ENCODE peak calls at places on chromosomes 13 and 19, in five cellular contexts. M, B, Z, L and H are unnamed samples.

GRCh38 chr19:38559428-38560401 is 58.0 kb downstream of the MAP4K1 start:
- DNase-seq in M (no peak), B (no peak), Z (no peak), L (peak), H (no peak)

GRCh38 chr19:45037393-45038169 is 1.3 kb upstream of the CLASRP start:
- DNase-seq in M (no peak), B (no peak), Z (no peak), L (no peak), H (no peak)

GRCh38 chr13:21243045-21243842 is 66.8 kb downstream of the MRPL57 start:
- DNase-seq in M (no peak), B (no peak), Z (no peak), L (no peak), H (no peak)

GRCh38 chr13:110063490-110063889 is 243.5 kb downstream of the COL4A1 start:
- DNase-seq in M (no peak), B (no peak), Z (no peak), L (no peak), H (no peak)

GRCh38 chr19:46159418-46159817 is 11.4 kb downstream of the IGFL2 start:
- DNase-seq in M (no peak), B (no peak), Z (no peak), L (no peak), H (no peak)

GRCh38 chr19:23957660-23958281 is 43.1 kb downstream of the ZNF726 start:
- DNase-seq in M (no peak), B (no peak), Z (no peak), L (no peak), H (no peak)

GRCh38 chr19:40801449-40802299 is 2.7 kb downstream of the EGLN2 start:
- DNase-seq in M (no peak), B (no peak), Z (no peak), L (no peak), H (no peak)

GRCh38 chr13:57640582-57640981 is 9.0 kb downstream of the PCDH17 start:
- DNase-seq in M (no peak), B (no peak), Z (no peak), L (no peak), H (no peak)

GRCh38 chr19:16324064-16324383 is 602 bp upstream of the KLF2 start:
- DNase-seq in M (no peak), B (no peak), Z (no peak), L (no peak), H (no peak)

GRCh38 chr19:47247308-47247990 is 8.9 kb upstream of the CCDC9 start:
- DNase-seq in M (peak), B (peak), Z (peak), L (no peak), H (peak)

GRCh38 chr19:7373862-7374261 is 25.1 kb downstream of the ARHGEF18 start:
- DNase-seq in M (peak), B (no peak), Z (no peak), L (no peak), H (no peak)

GRCh38 chr19:52269338-52270261 is at the start of gene ZNF766:
- DNase-seq in M (peak), B (peak), Z (peak), L (peak), H (peak)

GRCh38 chr13:93534181-93534700 is 307.6 kb downstream of the GPC6 start:
- DNase-seq in M (no peak), B (no peak), Z (no peak), L (no peak), H (no peak)

GRCh38 chr13:19981685-19982238 is 23.2 kb downstream of the ZMYM2 start:
- DNase-seq in M (no peak), B (no peak), Z (no peak), L (no peak), H (no peak)

GRCh38 chr13:108957369-108958012 is 328.1 kb downstream of the MYO16 start:
- DNase-seq in M (no peak), B (no peak), Z (no peak), L (no peak), H (no peak)

GRCh38 chr19:3669134-3669436 is 31.2 kb downstream of the PIP5K1C start:
- DNase-seq in M (no peak), B (no peak), Z (no peak), L (no peak), H (no peak)

GRCh38 chr13:94322925-94323324 is 156.6 kb downstream of the DCT start:
- DNase-seq in M (no peak), B (no peak), Z (no peak), L (no peak), H (no peak)

GRCh38 chr13:112072531-112073244 is 5.7 kb downstream of the SOX1 start:
- DNase-seq in M (no peak), B (no peak), Z (no peak), L (no peak), H (peak)

GRCh38 chr13:51363625-51364024 is 24.1 kb downstream of the SERPINE3 start:
- DNase-seq in M (no peak), B (no peak), Z (no peak), L (no peak), H (no peak)

GRCh38 chr13:24127116-24127631 is 33.3 kb upstream of the SPATA13 start:
- DNase-seq in M (no peak), B (no peak), Z (no peak), L (peak), H (no peak)

GRCh38 chr13:81540777-81541176 is 1199.9 kb upstream of the SPRY2 start:
- DNase-seq in M (peak), B (no peak), Z (peak), L (no peak), H (no peak)

GRCh38 chr19:1824252-1824622 is 12.2 kb upstream of the ATP8B3 start:
- DNase-seq in M (no peak), B (no peak), Z (no peak), L (no peak), H (no peak)

GRCh38 chr19:47613165-47614146 is 4.5 kb downstream of the BICRA start:
- DNase-seq in M (no peak), B (no peak), Z (peak), L (no peak), H (no peak)

GRCh38 chr19:57800696-57801095 is 14.0 kb downstream of the ZNF552 start:
- DNase-seq in M (no peak), B (no peak), Z (no peak), L (no peak), H (no peak)

GRCh38 chr13:37995052-37995451 is 125.5 kb upstream of the TRPC4 start:
- DNase-seq in M (no peak), B (no peak), Z (no peak), L (no peak), H (peak)

GRCh38 chr19:44927746-44928145 is 13.3 kb downstream of the APOC1 start:
- DNase-seq in M (no peak), B (no peak), Z (peak), L (no peak), H (no peak)

GRCh38 chr13:36358352-36358751 is 12.2 kb upstream of the SPART start:
- DNase-seq in M (no peak), B (no peak), Z (no peak), L (no peak), H (no peak)

GRCh38 chr19:33903489-33903850 is 106.8 kb downstream of the KCTD15 start:
- DNase-seq in M (no peak), B (no peak), Z (no peak), L (no peak), H (no peak)

GRCh38 chr19:51501594-51502263 is at the start of gene SIGLEC12:
- DNase-seq in M (no peak), B (no peak), Z (no peak), L (no peak), H (no peak)

GRCh38 chr13:108437496-108437895 is 168.0 kb downstream of the TNFSF13B start:
- DNase-seq in M (no peak), B (no peak), Z (no peak), L (no peak), H (no peak)

GRCh38 chr19:34220472-34221063 is 33.8 kb upstream of the GARRE1 start:
- DNase-seq in M (peak), B (peak), Z (peak), L (no peak), H (peak)

GRCh38 chr13:100213576-100213975 is 124.7 kb downstream of the PCCA start:
- DNase-seq in M (no peak), B (no peak), Z (no peak), L (no peak), H (no peak)

DNA sequence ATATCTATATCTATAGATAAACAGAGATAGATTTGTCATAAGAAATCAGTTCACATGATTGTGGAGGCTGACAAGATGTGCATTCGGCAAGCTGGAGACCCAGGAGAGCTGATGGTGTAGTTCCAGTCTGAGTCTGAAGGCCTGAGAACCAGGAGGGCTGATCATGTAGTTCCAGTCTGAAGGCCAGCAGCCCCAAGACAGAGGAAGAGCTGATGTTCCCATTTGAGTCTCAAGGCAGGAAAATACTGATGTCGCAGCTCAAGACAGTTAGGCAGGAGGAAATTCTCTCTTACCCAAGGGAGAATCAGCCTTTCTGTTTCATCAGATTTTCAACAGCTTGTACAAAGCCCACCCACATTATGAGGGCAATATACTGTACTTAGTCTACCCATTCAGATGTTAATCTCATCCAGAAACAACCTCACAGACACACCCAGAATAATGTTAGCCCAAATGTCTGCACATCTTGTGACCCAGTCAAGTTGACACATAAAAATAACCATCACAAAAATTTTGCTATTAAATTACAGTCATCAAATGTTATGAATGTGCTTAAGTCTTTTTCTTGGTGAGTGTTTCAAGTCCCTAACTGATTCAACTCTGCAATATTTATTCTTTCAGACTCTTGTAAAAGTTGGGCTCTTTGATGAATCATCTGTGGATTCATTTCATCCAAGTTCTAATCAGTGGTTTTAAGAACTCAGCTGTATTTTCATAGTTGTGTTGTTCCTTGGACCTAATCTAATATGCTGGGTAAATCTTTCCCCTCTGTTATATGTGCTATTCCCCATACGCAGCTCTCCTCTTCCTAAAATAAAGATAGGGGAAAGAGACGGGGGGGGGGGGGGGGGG is 22.7 kb upstream of the LRCH1 start:
- DNase-seq in M (no peak), B (no peak), Z (no peak), L (no peak), H (no peak)
- TF ChIP-seq FOXM1 in M (no peak), B (no peak), Z (no peak), L (no peak), H (no peak)

DNA sequence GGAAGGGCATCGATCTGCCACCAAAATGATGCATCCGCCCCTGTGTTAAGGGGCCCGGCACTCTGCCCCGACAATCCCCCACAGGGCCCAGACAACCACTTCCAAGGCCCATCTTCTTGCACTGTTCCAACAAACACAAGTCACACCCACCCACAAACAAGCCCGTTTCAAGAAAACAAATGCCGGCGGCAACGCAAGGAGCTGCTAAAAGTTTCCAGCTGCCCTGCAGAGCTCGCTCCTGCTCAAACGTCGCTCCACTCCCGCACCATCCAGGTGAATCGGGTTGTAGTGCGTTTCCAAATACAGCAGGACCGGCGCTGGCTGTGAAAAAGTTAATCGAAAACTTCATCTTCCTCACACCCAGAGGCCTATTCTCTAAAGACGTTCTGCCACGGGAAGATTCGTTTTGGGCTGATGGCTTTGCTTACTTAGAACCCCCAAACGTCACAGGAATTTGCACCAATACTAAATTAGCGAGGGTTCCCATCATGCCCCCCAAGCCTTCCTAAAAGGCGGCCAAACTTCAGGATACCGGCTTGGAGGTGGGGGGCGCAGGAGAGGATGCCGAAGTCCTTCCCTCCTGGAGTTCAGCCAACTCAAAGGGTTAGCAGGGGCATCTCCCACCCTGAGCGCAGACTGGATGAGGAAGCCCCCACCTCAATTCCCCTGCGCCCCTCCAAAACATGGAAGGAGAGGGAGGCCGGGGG is 107.4 kb upstream of the DOCK9 start:
- DNase-seq in M (no peak), B (peak), Z (no peak), L (no peak), H (no peak)
- TF ChIP-seq FOXM1 in M (no peak), B (no peak), Z (no peak), L (no peak), H (no peak)

GRCh38 chr19:43623889-43624670 is 4.7 kb upstream of the ZNF428 start:
- DNase-seq in M (no peak), B (peak), Z (peak), L (no peak), H (peak)

GRCh38 chr19:43626838-43627237 is 7.4 kb upstream of the ZNF428 start:
- DNase-seq in M (no peak), B (no peak), Z (no peak), L (no peak), H (no peak)

GRCh38 chr19:43625918-43626579 is 6.6 kb upstream of the ZNF428 start:
- DNase-seq in M (no peak), B (peak), Z (peak), L (no peak), H (peak)

GRCh38 chr19:43622956-43623355 is 3.5 kb upstream of the ZNF428 start:
- DNase-seq in M (no peak), B (no peak), Z (no peak), L (no peak), H (no peak)

GRCh38 chr19:43624933-43625332 is 5.5 kb upstream of the ZNF428 start:
- DNase-seq in M (no peak), B (peak), Z (no peak), L (no peak), H (no peak)
- TF ChIP-seq FOXM1 in M (no peak), B (no peak), Z (no peak), L (no peak), H (no peak)

GRCh38 chr19:13229246-13229645 is 79.0 kb downstream of the IER2 start:
- DNase-seq in M (no peak), B (no peak), Z (no peak), L (no peak), H (no peak)

GRCh38 chr19:13238891-13239534 is 88.8 kb downstream of the IER2 start:
- DNase-seq in M (no peak), B (no peak), Z (peak), L (no peak), H (no peak)

GRCh38 chr19:13231663-13232062 is 81.5 kb downstream of the IER2 start:
- DNase-seq in M (no peak), B (no peak), Z (no peak), L (no peak), H (no peak)

GRCh38 chr19:13240312-13241022 is 90.3 kb downstream of the IER2 start:
- DNase-seq in M (no peak), B (no peak), Z (no peak), L (no peak), H (no peak)

GRCh38 chr19:13234518-13234917 is 84.3 kb downstream of the IER2 start:
- DNase-seq in M (peak), B (peak), Z (peak), L (no peak), H (peak)
- TF ChIP-seq FOXM1 in M (no peak), B (no peak), Z (no peak), L (no peak), H (no peak)

GRCh38 chr19:50266041-50266440 is 62.6 kb downstream of the MYH14 start:
- DNase-seq in M (peak), B (no peak), Z (no peak), L (no peak), H (no peak)
- TF ChIP-seq FOXM1 in M (no peak), B (no peak), Z (no peak), L (no peak), H (no peak)

DNA sequence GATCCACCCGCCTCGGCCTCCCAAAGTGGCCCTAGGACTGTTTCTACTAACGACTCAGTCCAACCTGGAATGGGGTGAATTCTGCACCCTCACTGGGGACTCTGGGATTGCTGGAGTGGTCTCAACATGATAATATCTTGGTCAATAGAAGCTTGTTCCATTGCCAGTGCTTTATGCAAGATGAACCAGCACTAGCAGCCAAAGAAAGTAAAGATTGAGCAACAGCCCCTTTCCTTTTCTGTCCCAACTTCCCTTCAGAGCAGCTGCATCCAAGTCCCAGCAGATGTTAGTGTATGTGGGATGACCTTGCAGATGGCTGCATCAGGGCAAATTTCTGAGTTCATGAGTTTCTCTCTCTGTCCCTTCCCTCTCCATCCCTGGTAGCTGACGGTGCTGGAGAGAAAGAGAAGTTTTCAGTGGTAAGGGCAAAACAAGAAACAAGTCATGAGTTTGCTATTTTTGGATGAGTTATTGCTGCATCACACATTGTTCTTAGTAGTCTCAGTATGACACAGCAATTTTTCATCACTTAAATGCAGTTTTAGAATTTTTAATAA is 183.6 kb upstream of the EDNRB start:
- DNase-seq in M (no peak), B (no peak), Z (no peak), L (peak), H (no peak)
- TF ChIP-seq FOXM1 in M (no peak), B (no peak), Z (no peak), L (no peak), H (no peak)

GRCh38 chr13:42478531-42479156 is 95.3 kb upstream of the TNFSF11 start:
- DNase-seq in M (no peak), B (no peak), Z (peak), L (no peak), H (peak)

GRCh38 chr13:42477588-42478190 is 96.3 kb upstream of the TNFSF11 start:
- DNase-seq in M (no peak), B (no peak), Z (no peak), L (no peak), H (no peak)

DNA sequence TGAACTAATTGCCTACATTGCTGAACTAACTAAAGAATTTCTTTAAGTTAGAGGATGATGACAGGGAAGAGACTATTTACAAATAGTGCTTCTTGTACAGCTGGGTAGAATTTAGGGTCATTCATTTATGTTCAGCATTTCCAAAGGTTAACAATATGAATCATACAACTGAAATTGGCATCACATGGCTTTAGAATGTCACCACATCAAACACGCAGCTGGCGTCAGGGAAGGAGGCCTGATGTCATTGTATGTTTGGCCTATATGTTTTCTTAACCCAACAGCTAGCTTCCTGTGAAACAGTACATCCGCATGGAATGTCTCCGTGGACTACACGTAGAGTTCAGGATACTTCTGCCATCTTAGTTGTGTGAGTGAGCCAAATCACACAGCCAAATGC is 99.0 kb upstream of the TNFSF11 start:
- DNase-seq in M (no peak), B (no peak), Z (no peak), L (no peak), H (no peak)
- TF ChIP-seq FOXM1 in M (no peak), B (no peak), Z (no peak), L (no peak), H (no peak)

DNA sequence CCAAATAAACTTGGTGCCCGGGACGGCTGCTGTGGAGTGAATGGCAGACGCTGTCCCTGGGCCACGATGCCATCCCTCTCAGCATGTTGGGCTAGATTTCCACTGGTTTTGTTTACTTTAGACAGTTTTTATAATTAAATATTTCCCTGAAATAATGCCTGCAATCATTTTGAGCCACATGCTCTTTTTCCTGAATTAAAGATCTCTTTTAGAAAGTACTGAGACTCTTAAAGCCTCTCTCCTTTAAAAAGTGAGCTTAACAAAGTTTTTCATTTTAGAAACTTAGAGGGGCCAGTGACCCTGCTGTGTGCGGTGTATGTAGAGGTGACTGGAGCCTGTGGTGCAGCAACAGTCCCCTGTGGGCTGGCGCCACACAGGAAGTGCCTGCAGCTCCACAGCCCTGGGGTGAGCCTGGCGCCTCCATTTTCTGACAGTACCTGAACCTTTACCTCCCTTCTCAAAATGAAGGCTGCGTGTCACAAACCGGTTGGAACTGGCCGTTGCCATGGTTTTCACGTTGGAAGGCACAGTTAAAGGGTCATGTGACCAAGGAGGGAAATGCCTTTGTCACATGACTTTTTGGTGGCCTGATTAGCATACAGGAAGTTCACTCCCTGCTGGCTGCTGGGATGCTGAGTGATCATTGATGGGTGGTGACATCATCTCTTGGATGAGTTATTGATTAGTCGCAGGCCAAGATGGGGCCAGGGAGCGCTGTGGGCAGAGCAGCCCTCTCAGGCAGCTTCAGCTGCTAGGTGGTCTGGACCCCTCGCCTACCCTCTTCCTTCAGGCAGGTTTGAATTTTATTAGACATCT is 26.3 kb downstream of the TSSK6 start:
- DNase-seq in M (peak), B (peak), Z (peak), L (peak), H (peak)
- TF ChIP-seq FOXM1 in M (no peak), B (no peak), Z (no peak), L (no peak), H (no peak)